ENCODE peak calls at places on chromosome 20, in seven cellular contexts. H, X, C, N, T, O and A are unnamed samples.

GRCh38 chr20:57791178-57791945 is 81.5 kb upstream of the PMEPA1 start:
- DNase-seq in X (no peak), T (no peak), N (no peak), O (no peak), H (no peak), C (no peak), A (no peak)

GRCh38 chr20:45833030-45833882 is at the start of gene SNX21:
- DNase-seq in T (no peak), X (peak), O (peak), N (peak), C (peak), H (no peak), A (peak)

GRCh38 chr20:1326031-1326930 is 2.7 kb downstream of the SDCBP2 start:
- DNase-seq in C (no peak), H (no peak), T (no peak), N (no peak), O (peak), X (no peak), A (no peak)

GRCh38 chr20:5156670-5157448 is 30.1 kb downstream of the CDS2 start:
- DNase-seq in C (no peak), O (peak), H (no peak), T (no peak), N (no peak), X (no peak), A (no peak)

GRCh38 chr20:4065405-4065841 is 50.1 kb upstream of the RNF24 start:
- DNase-seq in O (no peak), T (no peak), H (no peak), N (no peak), X (no peak), C (no peak), A (no peak)

GRCh38 chr20:50376888-50377459 is 133.2 kb upstream of the PTPN1 start:
- DNase-seq in T (no peak), X (no peak), H (no peak), C (no peak), O (no peak), N (no peak), A (no peak)

GRCh38 chr20:44597930-44598329 is 15.6 kb downstream of the PKIG start:
- DNase-seq in O (no peak), T (no peak), N (no peak), C (no peak), H (no peak), X (no peak), A (no peak)

GRCh38 chr20:53244711-53245110 is 272.6 kb downstream of the TSHZ2 start:
- DNase-seq in C (no peak), T (no peak), H (no peak), O (no peak), X (no peak), N (no peak), A (no peak)

GRCh38 chr20:22652685-22653568 is 68.6 kb upstream of the FOXA2 start:
- DNase-seq in T (no peak), X (no peak), O (peak), N (no peak), H (no peak), C (no peak), A (no peak)

GRCh38 chr20:44526129-44526528 is 4.3 kb upstream of the SERINC3 start:
- DNase-seq in T (no peak), X (no peak), O (no peak), C (no peak), N (no peak), H (no peak), A (no peak)

GRCh38 chr20:44231713-44232468 is 15.2 kb upstream of the GDAP1L1 start:
- DNase-seq in T (no peak), O (no peak), H (no peak), N (no peak), C (no peak), X (no peak), A (no peak)

GRCh38 chr20:7967199-7967844 is 27.1 kb upstream of the HAO1 start:
- DNase-seq in C (no peak), T (no peak), H (no peak), X (no peak), O (peak), N (no peak), A (no peak)

GRCh38 chr20:48139262-48140041 is 354.2 kb upstream of the SULF2 start:
- DNase-seq in C (no peak), N (no peak), H (no peak), O (no peak), X (no peak), T (no peak), A (no peak)

GRCh38 chr20:51553897-51554504 is 11.5 kb upstream of the NFATC2 start:
- DNase-seq in N (no peak), O (peak), T (no peak), X (no peak), C (no peak), H (no peak), A (no peak)

GRCh38 chr20:42531675-42531985 is 658.1 kb downstream of the PTPRT start:
- DNase-seq in C (no peak), X (no peak), H (no peak), T (no peak), O (no peak), N (peak), A (no peak)

GRCh38 chr20:48760403-48760889 is 67.4 kb downstream of the PREX1 start:
- DNase-seq in O (peak), H (peak), T (peak), X (no peak), N (no peak), C (peak), A (peak)

GRCh38 chr20:10171864-10172751 is 46.5 kb upstream of the SNAP25 start:
- DNase-seq in T (no peak), X (peak), C (peak), O (peak), H (no peak), N (peak), A (no peak)